ENCODE peak calls at places on chromosome 22, in four cellular contexts. One of them, this sample, is unnamed.

GRCh38 chr22:44664149-44664548 is 37.9 kb upstream of the PRR5 start:
- DNase-seq in mesendoderm: no peak
- DNase-seq in IMR-90: peak
- DNase-seq in H1: no peak
- DNase-seq in this sample: no peak

GRCh38 chr22:34278121-34278520 is 357.8 kb upstream of the LARGE1 start:
- DNase-seq in mesendoderm: peak
- DNase-seq in IMR-90: no peak
- DNase-seq in H1: no peak
- DNase-seq in this sample: no peak

GRCh38 chr22:17872491-17872890 is 98.2 kb upstream of the BID start:
- DNase-seq in mesendoderm: no peak
- DNase-seq in IMR-90: peak
- DNase-seq in H1: no peak
- DNase-seq in this sample: no peak

GRCh38 chr22:50436134-50436830 is 38.6 kb downstream of the SBF1 start:
- DNase-seq in mesendoderm: no peak
- DNase-seq in IMR-90: no peak
- DNase-seq in H1: no peak
- DNase-seq in this sample: peak

GRCh38 chr22:31628969-31629723 is 32.9 kb downstream of the PISD start:
- DNase-seq in mesendoderm: no peak
- DNase-seq in IMR-90: no peak
- DNase-seq in H1: no peak
- DNase-seq in this sample: peak

GRCh38 chr22:26406118-26406517 is 22.9 kb upstream of the ASPHD2 start:
- DNase-seq in mesendoderm: peak
- DNase-seq in IMR-90: peak
- DNase-seq in H1: no peak
- DNase-seq in this sample: no peak

GRCh38 chr22:32473388-32473952 is 1.1 kb upstream of the FBXO7 start:
- DNase-seq in mesendoderm: peak
- DNase-seq in IMR-90: peak
- DNase-seq in H1: no peak
- DNase-seq in this sample: no peak

GRCh38 chr22:24040946-24041345 is 29.8 kb downstream of the CABIN1 start:
- DNase-seq in mesendoderm: no peak
- DNase-seq in IMR-90: no peak
- DNase-seq in H1: no peak
- DNase-seq in this sample: no peak

GRCh38 chr22:31440681-31441080 is 41.3 kb downstream of the DRG1 start:
- DNase-seq in mesendoderm: no peak
- DNase-seq in IMR-90: no peak
- DNase-seq in H1: no peak
- DNase-seq in this sample: no peak

GRCh38 chr22:37545703-37546435 is 14.4 kb upstream of the CDC42EP1 start:
- DNase-seq in mesendoderm: peak
- DNase-seq in IMR-90: peak
- DNase-seq in H1: peak
- DNase-seq in this sample: peak

GRCh38 chr22:28769394-28770085 is 3.0 kb upstream of the CCDC117 start:
- DNase-seq in mesendoderm: no peak
- DNase-seq in IMR-90: no peak
- DNase-seq in H1: no peak
- DNase-seq in this sample: no peak

GRCh38 chr22:19984201-19984753 is 32.3 kb downstream of the ARVCF start:
- DNase-seq in mesendoderm: peak
- DNase-seq in IMR-90: peak
- DNase-seq in H1: no peak
- DNase-seq in this sample: no peak

GRCh38 chr22:17700778-17701177 is 62.2 kb downstream of the BCL2L13 start:
- DNase-seq in mesendoderm: peak
- DNase-seq in IMR-90: no peak
- DNase-seq in H1: no peak
- DNase-seq in this sample: no peak

GRCh38 chr22:17751596-17751995 is 22.7 kb downstream of the BID start:
- DNase-seq in mesendoderm: no peak
- DNase-seq in IMR-90: no peak
- DNase-seq in H1: no peak
- DNase-seq in this sample: no peak

GRCh38 chr22:42074153-42074750 is at the start of gene PHETA2:
- DNase-seq in mesendoderm: peak
- DNase-seq in IMR-90: peak
- DNase-seq in H1: no peak
- DNase-seq in this sample: peak

GRCh38 chr22:19175602-19176174 is 2.8 kb downstream of the SLC25A1 start:
- DNase-seq in mesendoderm: no peak
- DNase-seq in IMR-90: no peak
- DNase-seq in H1: no peak
- DNase-seq in this sample: no peak

GRCh38 chr22:33018232-33018864 is 39.8 kb downstream of the SYN3 start:
- DNase-seq in mesendoderm: peak
- DNase-seq in IMR-90: peak
- DNase-seq in H1: peak
- DNase-seq in this sample: peak

GRCh38 chr22:17792289-17792688 is 18.0 kb upstream of the BID start:
- DNase-seq in mesendoderm: peak
- DNase-seq in IMR-90: no peak
- DNase-seq in H1: no peak
- DNase-seq in this sample: peak

GRCh38 chr22:50621491-50621880 is 6.5 kb downstream of the ARSA start:
- DNase-seq in mesendoderm: no peak
- DNase-seq in IMR-90: no peak
- DNase-seq in H1: no peak
- DNase-seq in this sample: peak

GRCh38 chr22:32389685-32390084 is 22.4 kb downstream of the RTCB start:
- DNase-seq in mesendoderm: peak
- DNase-seq in IMR-90: peak
- DNase-seq in H1: no peak
- DNase-seq in this sample: no peak

GRCh38 chr22:24926849-24927579 is 19.5 kb downstream of the LHFPL7 start:
- DNase-seq in mesendoderm: no peak
- DNase-seq in IMR-90: no peak
- DNase-seq in H1: no peak
- DNase-seq in this sample: no peak

GRCh38 chr22:30614268-30614667 is 7.3 kb downstream of the TCN2 start:
- DNase-seq in mesendoderm: no peak
- DNase-seq in IMR-90: no peak
- DNase-seq in H1: no peak
- DNase-seq in this sample: no peak

GRCh38 chr22:47439643-47440265 is 677.3 kb downstream of the TBC1D22A start:
- DNase-seq in mesendoderm: no peak
- DNase-seq in IMR-90: no peak
- DNase-seq in H1: no peak
- DNase-seq in this sample: no peak
- H2BK15ac ChIP-seq in mesendoderm: no peak
- H2BK15ac ChIP-seq in IMR-90: no peak
- H2BK15ac ChIP-seq in H1: no peak
- H2BK15ac ChIP-seq in this sample: no peak

GRCh38 chr22:36395922-36396321 is 8.2 kb upstream of the MYH9 start:
- DNase-seq in mesendoderm: no peak
- DNase-seq in IMR-90: peak
- DNase-seq in H1: no peak
- DNase-seq in this sample: no peak
- H4K5ac ChIP-seq in mesendoderm: no peak
- H4K5ac ChIP-seq in IMR-90: peak
- H4K5ac ChIP-seq in H1: no peak
- H4K5ac ChIP-seq in this sample: no peak

GRCh38 chr22:48693377-48694135 is 1134.1 kb downstream of the BRD1 start:
- DNase-seq in mesendoderm: no peak
- DNase-seq in IMR-90: no peak
- DNase-seq in H1: no peak
- DNase-seq in this sample: no peak

GRCh38 chr22:48695731-48696305 is 1131.9 kb downstream of the BRD1 start:
- DNase-seq in mesendoderm: no peak
- DNase-seq in IMR-90: no peak
- DNase-seq in H1: no peak
- DNase-seq in this sample: no peak

GRCh38 chr22:48695251-48695650 is 1132.4 kb downstream of the BRD1 start:
- DNase-seq in mesendoderm: no peak
- DNase-seq in IMR-90: no peak
- DNase-seq in H1: no peak
- DNase-seq in this sample: no peak

GRCh38 chr22:48692734-48693376 is 1134.8 kb downstream of the BRD1 start:
- DNase-seq in mesendoderm: no peak
- DNase-seq in IMR-90: no peak
- DNase-seq in H1: no peak
- DNase-seq in this sample: no peak

GRCh38 chr22:48694296-48694883 is 1133.3 kb downstream of the BRD1 start:
- DNase-seq in mesendoderm: no peak
- DNase-seq in IMR-90: no peak
- DNase-seq in H1: no peak
- DNase-seq in this sample: no peak
- H2BK15ac ChIP-seq in mesendoderm: no peak
- H2BK15ac ChIP-seq in IMR-90: no peak
- H2BK15ac ChIP-seq in H1: no peak
- H2BK15ac ChIP-seq in this sample: no peak

GRCh38 chr22:38949889-38950405 is 7.5 kb upstream of the APOBEC3A start:
- DNase-seq in mesendoderm: no peak
- DNase-seq in IMR-90: no peak
- DNase-seq in H1: no peak
- DNase-seq in this sample: no peak
- H4K5ac ChIP-seq in mesendoderm: no peak
- H4K5ac ChIP-seq in IMR-90: no peak
- H4K5ac ChIP-seq in H1: no peak
- H4K5ac ChIP-seq in this sample: no peak

GRCh38 chr22:39655736-39656285 is 85.3 kb downstream of the CACNA1I start:
- DNase-seq in mesendoderm: no peak
- DNase-seq in IMR-90: no peak
- DNase-seq in H1: no peak
- DNase-seq in this sample: no peak

GRCh38 chr22:39652990-39653786 is 82.6 kb downstream of the CACNA1I start:
- DNase-seq in mesendoderm: no peak
- DNase-seq in IMR-90: no peak
- DNase-seq in H1: no peak
- DNase-seq in this sample: no peak

GRCh38 chr22:39653787-39654077 is 83.2 kb downstream of the CACNA1I start:
- DNase-seq in mesendoderm: no peak
- DNase-seq in IMR-90: no peak
- DNase-seq in H1: no peak
- DNase-seq in this sample: no peak

GRCh38 chr22:39654959-39655579 is 84.5 kb downstream of the CACNA1I start:
- DNase-seq in mesendoderm: no peak
- DNase-seq in IMR-90: no peak
- DNase-seq in H1: no peak
- DNase-seq in this sample: peak

DNA sequence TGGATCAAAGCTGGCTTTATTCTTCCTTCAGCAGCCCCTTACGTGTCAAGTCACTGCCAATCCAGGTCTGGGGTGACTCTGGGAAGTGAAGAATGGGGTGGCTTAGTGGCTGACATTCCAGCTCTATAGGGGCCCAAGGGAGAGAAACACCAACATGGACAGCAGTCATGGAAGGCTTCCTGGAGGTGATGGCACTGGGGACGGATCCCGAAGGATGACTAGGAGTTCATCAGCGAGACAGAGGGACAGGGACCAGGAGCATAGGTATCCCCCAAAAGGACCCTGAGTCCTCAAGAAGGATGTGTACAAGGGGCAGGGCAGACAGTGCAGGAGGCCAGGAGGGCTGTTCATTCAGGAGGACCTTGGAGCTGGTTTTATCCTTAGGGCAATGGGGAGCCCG is 84.0 kb downstream of the CACNA1I start:
- DNase-seq in mesendoderm: no peak
- DNase-seq in IMR-90: no peak
- DNase-seq in H1: no peak
- DNase-seq in this sample: no peak
- H2BK15ac ChIP-seq in mesendoderm: no peak
- H2BK15ac ChIP-seq in IMR-90: no peak
- H2BK15ac ChIP-seq in H1: no peak
- H2BK15ac ChIP-seq in this sample: no peak

DNA sequence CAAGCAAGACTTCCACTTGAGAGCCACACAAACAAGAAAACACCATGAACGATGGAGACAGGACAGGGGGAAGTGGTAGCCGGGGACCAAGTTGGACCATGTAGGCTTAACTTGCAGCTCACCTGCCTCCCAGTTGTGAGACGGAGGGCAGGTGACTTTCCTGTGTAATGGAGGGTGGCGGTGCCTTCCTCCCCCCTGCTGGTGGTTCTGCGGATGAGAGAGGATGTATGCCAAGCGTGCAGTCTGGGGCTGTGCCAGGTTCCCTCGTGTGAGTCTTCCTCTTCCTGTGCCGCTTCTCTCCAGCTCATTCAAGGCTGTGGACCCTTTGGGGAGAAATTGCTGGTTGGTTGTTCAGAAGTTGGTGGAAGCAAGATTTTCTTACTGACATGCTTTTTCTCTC is 35.1 kb downstream of the MPPED1 start:
- DNase-seq in mesendoderm: no peak
- DNase-seq in IMR-90: no peak
- DNase-seq in H1: no peak
- DNase-seq in this sample: no peak
- H4K5ac ChIP-seq in mesendoderm: no peak
- H4K5ac ChIP-seq in IMR-90: no peak
- H4K5ac ChIP-seq in H1: no peak
- H4K5ac ChIP-seq in this sample: no peak

GRCh38 chr22:36409067-36409466 is 21.3 kb upstream of the MYH9 start:
- DNase-seq in mesendoderm: no peak
- DNase-seq in IMR-90: no peak
- DNase-seq in H1: no peak
- DNase-seq in this sample: no peak

GRCh38 chr22:36413022-36413770 is 25.4 kb upstream of the MYH9 start:
- DNase-seq in mesendoderm: peak
- DNase-seq in IMR-90: peak
- DNase-seq in H1: no peak
- DNase-seq in this sample: no peak

GRCh38 chr22:36406721-36407120 is 19.0 kb upstream of the MYH9 start:
- DNase-seq in mesendoderm: no peak
- DNase-seq in IMR-90: no peak
- DNase-seq in H1: no peak
- DNase-seq in this sample: no peak

GRCh38 chr22:36411589-36412258 is 24.0 kb upstream of the MYH9 start:
- DNase-seq in mesendoderm: no peak
- DNase-seq in IMR-90: no peak
- DNase-seq in H1: no peak
- DNase-seq in this sample: no peak

GRCh38 chr22:36409911-36410756 is 22.4 kb upstream of the MYH9 start:
- DNase-seq in mesendoderm: peak
- DNase-seq in IMR-90: no peak
- DNase-seq in H1: peak
- DNase-seq in this sample: peak
- H2BK15ac ChIP-seq in mesendoderm: no peak
- H2BK15ac ChIP-seq in IMR-90: no peak
- H2BK15ac ChIP-seq in H1: peak
- H2BK15ac ChIP-seq in this sample: no peak